ENCODE peak calls at places on chromosomes 6 and 20, in six cellular contexts. One of them, this sample, is unnamed.

GRCh38 chr6:145315982-145316600 is 419.2 kb downstream of the EPM2A start:
- DNase-seq in neural progenitor cell: peak
- DNase-seq in heart right ventricle: no peak
- DNase-seq in GM12878: no peak
- DNase-seq in GM12865: no peak
- DNase-seq in fibroblast of mammary gland: no peak
- DNase-seq in this sample: no peak

GRCh38 chr6:68575765-68576439 is 59.2 kb upstream of the ADGRB3 start:
- DNase-seq in fibroblast of mammary gland: peak
- DNase-seq in neural progenitor cell: peak
- DNase-seq in heart right ventricle: no peak
- DNase-seq in GM12865: no peak
- DNase-seq in GM12878: no peak
- DNase-seq in this sample: peak

GRCh38 chr20:24049081-24049480 is 60.5 kb upstream of the GGTLC1 start:
- DNase-seq in fibroblast of mammary gland: no peak
- DNase-seq in GM12865: no peak
- DNase-seq in GM12878: no peak
- DNase-seq in neural progenitor cell: no peak
- DNase-seq in heart right ventricle: no peak
- DNase-seq in this sample: no peak

GRCh38 chr6:129853996-129854711 is 7.0 kb downstream of the TMEM244 start:
- DNase-seq in fibroblast of mammary gland: peak
- DNase-seq in GM12865: no peak
- DNase-seq in heart right ventricle: no peak
- DNase-seq in GM12878: no peak
- DNase-seq in neural progenitor cell: no peak
- DNase-seq in this sample: no peak

GRCh38 chr6:53455678-53456077 is 89.2 kb downstream of the GCLC start:
- DNase-seq in GM12878: no peak
- DNase-seq in GM12865: no peak
- DNase-seq in neural progenitor cell: no peak
- DNase-seq in fibroblast of mammary gland: no peak
- DNase-seq in heart right ventricle: no peak
- DNase-seq in this sample: no peak

GRCh38 chr6:136341967-136342366 is 52.3 kb upstream of the BCLAF1 start:
- DNase-seq in GM12865: peak
- DNase-seq in neural progenitor cell: no peak
- DNase-seq in heart right ventricle: no peak
- DNase-seq in fibroblast of mammary gland: no peak
- DNase-seq in GM12878: no peak
- DNase-seq in this sample: no peak

GRCh38 chr6:45109551-45109950 is 218.6 kb upstream of the RUNX2 start:
- DNase-seq in neural progenitor cell: no peak
- DNase-seq in heart right ventricle: no peak
- DNase-seq in GM12865: peak
- DNase-seq in fibroblast of mammary gland: no peak
- DNase-seq in GM12878: no peak
- DNase-seq in this sample: no peak

GRCh38 chr6:127886603-127887002 is 14.3 kb downstream of the THEMIS start:
- DNase-seq in fibroblast of mammary gland: no peak
- DNase-seq in GM12865: no peak
- DNase-seq in GM12878: no peak
- DNase-seq in neural progenitor cell: no peak
- DNase-seq in heart right ventricle: no peak
- DNase-seq in this sample: no peak

GRCh38 chr6:89084954-89085353 is 4.4 kb downstream of the PNRC1 start:
- DNase-seq in heart right ventricle: no peak
- DNase-seq in neural progenitor cell: no peak
- DNase-seq in GM12865: no peak
- DNase-seq in GM12878: no peak
- DNase-seq in fibroblast of mammary gland: no peak
- DNase-seq in this sample: no peak

GRCh38 chr6:36924131-36924530 is 30.4 kb upstream of the PI16 start:
- DNase-seq in GM12878: no peak
- DNase-seq in heart right ventricle: no peak
- DNase-seq in fibroblast of mammary gland: peak
- DNase-seq in GM12865: no peak
- DNase-seq in neural progenitor cell: no peak
- DNase-seq in this sample: no peak

GRCh38 chr20:26216025-26216424 is 519.4 kb upstream of the ZNF337 start:
- DNase-seq in GM12878: no peak
- DNase-seq in fibroblast of mammary gland: peak
- DNase-seq in neural progenitor cell: no peak
- DNase-seq in heart right ventricle: no peak
- DNase-seq in GM12865: no peak
- DNase-seq in this sample: no peak

GRCh38 chr6:156262014-156262413 is 515.2 kb upstream of the ARID1B start:
- DNase-seq in GM12865: no peak
- DNase-seq in neural progenitor cell: no peak
- DNase-seq in heart right ventricle: no peak
- DNase-seq in fibroblast of mammary gland: no peak
- DNase-seq in GM12878: no peak
- DNase-seq in this sample: no peak

DNA sequence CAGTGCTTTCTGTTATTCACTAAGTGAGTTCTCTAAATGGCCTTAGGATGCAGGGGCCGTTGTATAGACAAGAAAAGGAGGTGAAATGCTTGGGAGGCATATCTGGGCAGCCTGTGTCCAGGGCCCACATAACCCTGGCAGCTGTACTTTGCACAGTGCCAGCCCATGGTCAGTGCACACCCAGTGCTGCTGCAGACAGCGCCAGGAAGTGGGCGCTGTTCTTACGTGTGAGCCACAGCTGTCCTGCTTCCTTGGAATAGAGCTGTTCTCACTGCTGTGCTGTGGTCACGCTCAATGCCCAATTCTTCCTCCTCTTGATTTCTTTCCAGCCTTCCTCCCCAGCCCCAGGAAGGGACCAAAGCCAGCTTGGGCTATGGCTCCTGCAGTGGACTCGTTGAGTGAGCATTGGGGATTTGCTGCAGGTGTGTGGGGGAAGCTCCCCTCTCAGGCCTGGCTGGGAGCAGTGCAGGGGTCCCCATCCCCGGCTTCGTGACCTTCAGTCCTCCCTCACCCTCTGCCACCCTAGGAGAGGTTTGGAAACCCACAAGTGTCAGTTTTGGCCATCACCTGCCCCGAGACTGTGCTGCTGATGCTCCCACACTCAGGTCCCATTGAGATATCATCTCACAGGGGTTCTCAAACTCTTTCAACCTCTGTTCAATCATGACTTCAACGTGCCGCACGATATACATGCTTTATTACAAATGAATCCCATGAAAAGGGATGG is 246.8 kb upstream of the EXOC2 start:
- DNase-seq in neural progenitor cell: no peak
- DNase-seq in GM12865: no peak
- DNase-seq in GM12878: no peak
- DNase-seq in fibroblast of mammary gland: no peak
- DNase-seq in heart right ventricle: no peak
- DNase-seq in this sample: no peak
- TF ChIP-seq CTCF in neural progenitor cell: no peak
- TF ChIP-seq CTCF in GM12865: no peak
- TF ChIP-seq CTCF in GM12878: no peak
- TF ChIP-seq CTCF in fibroblast of mammary gland: no peak
- TF ChIP-seq CTCF in heart right ventricle: no peak
- TF ChIP-seq CTCF in this sample: no peak

GRCh38 chr6:43052225-43052841 is 1.3 kb downstream of the CUL7 start:
- DNase-seq in neural progenitor cell: no peak
- DNase-seq in GM12878: no peak
- DNase-seq in GM12865: no peak
- DNase-seq in heart right ventricle: no peak
- DNase-seq in fibroblast of mammary gland: no peak
- DNase-seq in this sample: no peak
- H3K4me3 ChIP-seq in neural progenitor cell: peak
- H3K4me3 ChIP-seq in GM12878: peak
- H3K4me3 ChIP-seq in GM12865: peak
- H3K4me3 ChIP-seq in heart right ventricle: no peak
- H3K4me3 ChIP-seq in fibroblast of mammary gland: peak
- H3K4me3 ChIP-seq in this sample: peak

DNA sequence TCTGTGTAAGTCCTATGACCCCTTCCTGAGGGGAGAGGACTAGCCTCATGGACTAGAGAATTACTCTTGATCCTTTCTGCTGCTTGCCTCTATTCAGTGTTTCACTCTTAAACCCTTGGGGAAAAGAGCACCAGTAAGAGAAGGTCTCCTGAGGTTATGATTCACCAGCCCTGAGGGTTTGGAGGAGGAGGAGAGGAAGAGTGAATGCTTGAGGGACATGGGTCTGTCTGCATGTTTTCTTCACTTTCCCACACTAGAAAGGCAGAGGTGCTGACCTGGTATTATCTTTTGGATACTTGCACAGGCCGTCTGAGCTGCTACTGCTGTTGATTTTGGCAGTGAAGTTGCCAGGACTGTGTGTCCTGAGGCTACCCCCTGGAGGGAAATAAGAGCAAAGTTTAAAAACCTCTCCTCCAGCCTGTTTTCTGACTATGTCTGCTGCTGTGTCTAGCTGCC is 78.3 kb downstream of the CD109 start:
- DNase-seq in GM12878: peak
- DNase-seq in fibroblast of mammary gland: peak
- DNase-seq in neural progenitor cell: no peak
- DNase-seq in GM12865: peak
- DNase-seq in heart right ventricle: peak
- DNase-seq in this sample: peak
- TF ChIP-seq CTCF in GM12878: no peak
- TF ChIP-seq CTCF in fibroblast of mammary gland: no peak
- TF ChIP-seq CTCF in neural progenitor cell: no peak
- TF ChIP-seq CTCF in GM12865: no peak
- TF ChIP-seq CTCF in heart right ventricle: no peak
- TF ChIP-seq CTCF in this sample: no peak

GRCh38 chr6:158707826-158708225 is 58.0 kb downstream of the SYTL3 start:
- DNase-seq in neural progenitor cell: no peak
- DNase-seq in GM12878: no peak
- DNase-seq in heart right ventricle: no peak
- DNase-seq in fibroblast of mammary gland: no peak
- DNase-seq in GM12865: peak
- DNase-seq in this sample: peak
- H3K4me3 ChIP-seq in neural progenitor cell: no peak
- H3K4me3 ChIP-seq in GM12878: no peak
- H3K4me3 ChIP-seq in heart right ventricle: no peak
- H3K4me3 ChIP-seq in fibroblast of mammary gland: no peak
- H3K4me3 ChIP-seq in GM12865: no peak
- H3K4me3 ChIP-seq in this sample: no peak

DNA sequence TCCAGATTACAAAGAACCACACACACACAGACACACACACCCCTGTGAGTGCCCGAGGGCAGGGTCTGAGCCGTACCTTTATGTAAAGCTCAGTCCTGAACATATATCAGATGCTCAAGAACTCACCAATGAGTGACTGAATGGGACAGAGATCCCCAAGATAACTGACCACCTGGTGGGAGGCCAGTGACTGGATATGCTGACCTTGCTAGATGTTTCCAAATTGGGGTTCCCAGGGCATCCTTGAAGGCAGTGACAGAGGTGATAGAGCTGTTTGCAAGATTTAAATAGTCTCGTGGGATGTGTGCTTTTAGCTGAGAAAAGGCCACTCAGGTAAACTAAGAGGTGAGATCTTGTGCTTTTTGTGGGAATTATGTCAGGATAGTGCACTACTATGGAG is 39.3 kb downstream of the KCNK17 start:
- DNase-seq in GM12878: no peak
- DNase-seq in heart right ventricle: no peak
- DNase-seq in neural progenitor cell: no peak
- DNase-seq in fibroblast of mammary gland: no peak
- DNase-seq in GM12865: no peak
- DNase-seq in this sample: no peak
- TF ChIP-seq CTCF in GM12878: no peak
- TF ChIP-seq CTCF in heart right ventricle: no peak
- TF ChIP-seq CTCF in neural progenitor cell: no peak
- TF ChIP-seq CTCF in fibroblast of mammary gland: no peak
- TF ChIP-seq CTCF in GM12865: no peak
- TF ChIP-seq CTCF in this sample: no peak

DNA sequence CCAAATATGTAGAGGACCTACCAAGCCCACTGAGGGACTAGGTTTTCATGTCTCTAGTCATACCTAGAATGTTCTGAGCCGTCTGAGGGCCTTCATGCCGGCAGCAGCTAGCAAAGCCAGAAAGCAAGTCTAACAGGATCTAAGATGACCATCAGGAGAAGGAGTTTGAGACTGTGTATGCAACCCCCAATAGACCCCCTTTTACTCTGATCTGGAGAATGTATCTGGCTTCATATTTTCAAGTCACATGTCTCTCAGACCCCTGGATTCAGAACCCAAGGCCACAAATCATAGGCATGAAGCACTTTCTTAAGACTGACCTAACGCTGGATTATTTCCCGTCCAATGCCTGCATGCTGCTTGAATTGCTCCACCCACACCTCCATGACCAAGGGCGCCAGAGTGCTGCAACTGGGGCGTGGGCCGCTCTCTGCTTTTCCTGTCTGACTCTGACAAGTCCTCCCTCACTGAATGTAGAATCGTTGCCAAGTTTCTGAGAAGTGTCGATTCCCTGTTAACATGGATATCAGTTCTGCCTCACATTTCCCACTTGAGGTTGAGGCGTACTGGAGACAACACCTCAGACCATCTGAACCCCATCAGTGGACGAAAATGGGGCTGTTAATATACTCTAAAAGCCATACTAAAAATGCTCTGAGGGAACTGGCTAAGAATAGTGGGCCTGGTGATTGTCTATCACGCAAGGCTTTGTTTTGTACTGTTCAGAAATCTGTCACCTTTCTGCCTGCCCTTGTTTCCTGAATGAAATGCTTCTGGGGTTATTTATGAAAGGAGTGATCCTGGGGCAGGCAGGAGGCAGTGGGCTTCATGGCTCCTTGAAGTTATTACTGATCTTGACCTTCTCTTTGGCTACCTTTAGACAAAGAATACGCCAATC is 23.9 kb upstream of the ASXL1 start:
- DNase-seq in GM12865: peak
- DNase-seq in fibroblast of mammary gland: peak
- DNase-seq in GM12878: no peak
- DNase-seq in neural progenitor cell: no peak
- DNase-seq in heart right ventricle: peak
- DNase-seq in this sample: no peak
- H3K4me3 ChIP-seq in GM12865: peak
- H3K4me3 ChIP-seq in fibroblast of mammary gland: no peak
- H3K4me3 ChIP-seq in GM12878: no peak
- H3K4me3 ChIP-seq in neural progenitor cell: no peak
- H3K4me3 ChIP-seq in heart right ventricle: no peak
- H3K4me3 ChIP-seq in this sample: no peak

DNA sequence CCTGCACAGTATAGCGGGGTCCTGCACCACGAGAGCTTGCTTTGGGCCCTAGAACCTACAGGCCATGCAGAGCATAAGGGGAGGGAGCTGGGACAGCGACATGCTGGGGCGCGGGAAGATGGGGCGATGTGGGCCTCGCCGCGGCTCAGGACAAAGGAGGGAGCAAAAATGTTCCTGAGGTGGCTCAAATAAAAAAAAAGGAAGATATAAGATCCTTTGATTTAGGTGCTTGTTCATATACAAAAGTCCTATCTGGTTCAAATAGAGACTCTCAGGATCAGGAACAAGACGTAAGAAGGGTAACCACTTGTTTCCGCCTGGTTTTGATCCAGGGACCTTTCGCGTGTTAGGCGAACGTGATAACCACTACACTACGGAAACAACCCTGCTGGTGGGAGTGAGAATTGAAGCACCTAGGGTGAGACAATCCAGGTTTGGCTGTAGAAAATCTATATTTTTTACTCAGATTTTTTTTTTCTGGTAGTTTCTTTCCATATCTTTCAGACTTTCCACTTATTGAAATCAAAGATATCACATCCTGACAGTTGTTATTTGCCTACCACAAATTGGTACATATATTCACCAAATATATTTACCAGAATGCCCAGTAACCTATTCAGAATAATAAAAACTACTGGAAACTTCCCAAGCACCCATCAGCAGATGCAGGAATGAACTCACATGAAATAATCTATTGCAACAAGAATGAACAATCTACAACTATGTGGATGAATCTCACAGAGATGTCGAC is 177.9 kb upstream of the ZNF184 start:
- DNase-seq in neural progenitor cell: peak
- DNase-seq in GM12878: no peak
- DNase-seq in heart right ventricle: no peak
- DNase-seq in GM12865: peak
- DNase-seq in fibroblast of mammary gland: peak
- DNase-seq in this sample: no peak
- TF ChIP-seq CTCF in neural progenitor cell: peak
- TF ChIP-seq CTCF in GM12878: peak
- TF ChIP-seq CTCF in heart right ventricle: no peak
- TF ChIP-seq CTCF in GM12865: peak
- TF ChIP-seq CTCF in fibroblast of mammary gland: peak
- TF ChIP-seq CTCF in this sample: peak